ENCODE peak calls at places on chromosome 10, in seven cellular contexts. W is mesendoderm, P is IMR-90, U is neuronal stem cell, Y is trophoblast cell, Z is H1, K is H9. F is an unnamed sample.

GRCh38 chr10:119129721-119130120 is 25.8 kb downstream of the DENND10 start:
- DNase-seq in K (no peak), Z (no peak), U (no peak), P (peak), W (no peak), Y (no peak), F (no peak)

GRCh38 chr10:66176772-66177171 is 749.1 kb upstream of the LRRTM3 start:
- DNase-seq in W (no peak), P (peak), Z (no peak), U (no peak), Y (no peak), K (no peak), F (peak)

GRCh38 chr10:73407495-73407894 is 6.4 kb downstream of the ANXA7 start:
- DNase-seq in Z (no peak), Y (no peak), W (no peak), U (no peak), K (no peak), P (no peak), F (no peak)

GRCh38 chr10:78851652-78852051 is 217.1 kb upstream of the ZMIZ1 start:
- DNase-seq in Z (no peak), U (no peak), K (no peak), P (no peak), Y (no peak), W (peak), F (no peak)

GRCh38 chr10:3828404-3829192 is 43.6 kb upstream of the KLF6 start:
- DNase-seq in U (no peak), Z (no peak), W (no peak), Y (peak), K (no peak), P (peak), F (peak)

GRCh38 chr10:61804414-61804813 is 97.1 kb upstream of the ARID5B start:
- DNase-seq in U (no peak), K (no peak), P (peak), W (no peak), Z (no peak), Y (no peak), F (no peak)

GRCh38 chr10:127392351-127393235 is 156.5 kb upstream of the NPS start:
- DNase-seq in W (no peak), Z (no peak), P (no peak), Y (no peak), K (no peak), U (no peak), F (no peak)

GRCh38 chr10:33098966-33099663 is 141.1 kb upstream of the ITGB1 start:
- DNase-seq in K (no peak), W (no peak), Y (no peak), Z (no peak), P (peak), U (no peak), F (no peak)

DNA sequence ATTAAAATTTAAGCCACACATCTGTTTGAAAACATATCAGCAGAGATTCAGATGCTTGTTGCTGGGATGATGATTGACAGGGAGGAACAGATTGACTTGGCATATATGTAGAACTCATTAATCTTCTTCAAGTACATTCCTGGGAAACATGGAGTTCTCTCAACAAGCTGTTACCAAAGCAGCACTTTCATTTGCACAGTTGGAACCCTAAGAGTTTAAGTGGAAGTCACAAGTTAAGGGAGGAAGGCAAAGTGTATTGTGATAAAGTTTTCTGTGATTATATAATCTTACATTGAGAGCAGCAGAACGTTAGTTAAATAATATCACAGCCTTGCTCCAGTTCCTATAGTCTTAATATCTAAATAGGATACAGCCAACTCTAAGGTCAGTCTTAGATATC is 485.4 kb upstream of the CELF2 start:
- DNase-seq in W (no peak), K (no peak), Y (no peak), U (no peak), Z (no peak), P (no peak), F (no peak)
- H3K4ac ChIP-seq in W (no peak), K (no peak), Y (no peak), U (no peak), Z (no peak), P (no peak), F (no peak)

DNA sequence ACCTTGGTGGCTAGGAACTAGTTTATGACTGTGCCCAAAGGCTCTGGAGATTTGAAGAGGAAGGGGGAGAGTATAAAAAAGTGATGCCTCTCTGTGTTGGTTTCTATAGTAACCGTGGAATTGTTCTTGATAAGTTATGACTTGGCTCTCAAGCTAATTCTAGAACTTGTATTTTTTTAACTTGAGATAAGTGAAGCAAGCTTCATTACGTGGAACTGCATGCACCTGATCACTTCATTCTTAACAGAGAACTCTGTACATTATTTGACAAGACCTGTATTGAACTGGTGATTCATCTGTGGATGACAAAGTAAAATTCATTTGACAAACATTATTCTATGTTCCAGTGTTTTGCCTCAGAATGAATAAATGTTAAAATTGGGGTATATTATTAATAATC is 1452.2 kb downstream of the REEP3 start:
- DNase-seq in Z (no peak), P (no peak), U (no peak), K (no peak), Y (no peak), W (no peak), F (no peak)
- H3K4ac ChIP-seq in Z (no peak), P (no peak), U (no peak), K (no peak), Y (no peak), W (no peak), F (no peak)

GRCh38 chr10:104322416-104322782 is 15.9 kb downstream of the ITPRIP start:
- DNase-seq in U (no peak), Y (peak), Z (no peak), W (no peak), K (peak), P (no peak), F (no peak)

GRCh38 chr10:104323721-104324686 is 14.3 kb downstream of the ITPRIP start:
- DNase-seq in Y (no peak), U (no peak), W (no peak), Z (no peak), K (no peak), P (no peak), F (no peak)

GRCh38 chr10:104323085-104323484 is 15.2 kb downstream of the ITPRIP start:
- DNase-seq in W (no peak), K (peak), U (no peak), P (no peak), Y (no peak), Z (no peak), F (no peak)

GRCh38 chr10:104321226-104321625 is 17.0 kb downstream of the ITPRIP start:
- DNase-seq in P (no peak), U (no peak), K (no peak), W (no peak), Y (no peak), Z (no peak), F (no peak)

GRCh38 chr10:104321716-104322415 is 16.4 kb downstream of the ITPRIP start:
- DNase-seq in W (no peak), P (no peak), U (no peak), K (no peak), Y (no peak), Z (no peak), F (no peak)
- H3K4ac ChIP-seq in W (no peak), P (no peak), U (no peak), K (no peak), Y (peak), Z (no peak), F (no peak)

DNA sequence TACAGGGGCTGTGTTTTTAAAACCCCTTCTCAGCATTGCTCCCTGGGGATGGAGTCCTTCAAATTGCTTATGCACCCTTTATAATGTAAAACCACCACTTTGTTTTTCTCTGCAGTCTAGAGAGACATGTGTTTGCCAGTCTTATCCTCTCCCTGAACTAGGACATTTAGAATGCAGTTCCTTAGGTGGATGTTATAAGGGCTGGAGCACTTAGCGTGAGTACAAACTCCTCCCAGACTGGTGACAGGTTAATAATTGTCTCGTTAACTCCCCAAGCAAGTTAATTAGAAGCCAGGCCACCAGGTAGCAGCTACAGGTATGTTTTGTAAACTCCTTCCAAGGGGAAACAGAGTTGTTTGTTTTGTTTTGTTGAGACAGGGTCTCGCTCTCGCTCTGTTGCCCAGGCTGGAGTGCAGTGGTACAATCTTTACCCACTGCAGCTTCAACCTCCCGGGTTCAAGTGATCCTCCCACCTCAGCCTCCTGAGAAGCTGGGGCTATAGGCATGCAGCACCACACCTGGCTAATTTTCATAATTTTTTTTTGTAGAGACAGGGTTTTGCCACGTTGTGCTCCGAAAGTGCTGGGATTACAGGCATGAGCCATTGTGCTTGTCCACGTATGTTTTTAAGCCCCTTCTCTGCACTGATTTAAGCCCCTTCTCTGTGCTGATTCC is 100.2 kb downstream of the FAM107B start:
- DNase-seq in K (no peak), W (peak), Y (no peak), U (no peak), P (no peak), Z (no peak), F (no peak)
- H3K4ac ChIP-seq in K (no peak), W (no peak), Y (no peak), U (no peak), P (no peak), Z (no peak), F (no peak)

GRCh38 chr10:74425602-74426001 is 274.6 kb downstream of the ADK start:
- DNase-seq in K (no peak), U (no peak), Y (no peak), P (no peak), W (no peak), Z (no peak), F (no peak)

GRCh38 chr10:74419491-74420466 is 268.8 kb downstream of the ADK start:
- DNase-seq in K (no peak), Z (no peak), Y (peak), P (peak), U (peak), W (peak), F (peak)

GRCh38 chr10:74424565-74424964 is 273.5 kb downstream of the ADK start:
- DNase-seq in Y (no peak), K (no peak), W (no peak), Z (no peak), U (no peak), P (no peak), F (no peak)
- H3K4ac ChIP-seq in Y (no peak), K (no peak), W (no peak), Z (no peak), U (no peak), P (no peak), F (no peak)

GRCh38 chr10:52028518-52028858 is 285.6 kb upstream of the DKK1 start:
- DNase-seq in K (no peak), W (no peak), Y (no peak), Z (no peak), P (no peak), U (no peak), F (no peak)

GRCh38 chr10:52029628-52030027 is 284.5 kb upstream of the DKK1 start:
- DNase-seq in W (no peak), P (no peak), K (no peak), Y (no peak), Z (no peak), U (no peak), F (no peak)

GRCh38 chr10:52030051-52030867 is 283.8 kb upstream of the DKK1 start:
- DNase-seq in P (peak), U (no peak), W (peak), K (no peak), Y (no peak), Z (no peak), F (peak)

GRCh38 chr10:52030975-52031374 is 283.1 kb upstream of the DKK1 start:
- DNase-seq in P (no peak), Y (no peak), U (no peak), W (no peak), K (no peak), Z (no peak), F (no peak)

GRCh38 chr10:52027055-52027454 is 287.0 kb upstream of the DKK1 start:
- DNase-seq in Y (peak), P (peak), K (no peak), Z (no peak), W (no peak), U (no peak), F (peak)
- H3K4ac ChIP-seq in Y (no peak), P (no peak), K (no peak), Z (no peak), W (no peak), U (no peak), F (no peak)